ENCODE peak calls at places on chromosomes 16 and 17, in four cellular contexts. W is HCT116, T is SK-N-SH, V is HepG2. G is an unnamed sample.

GRCh38 chr16:67399218-67399733 is 6.0 kb upstream of the TPPP3 start:
- DNase-seq in W (no peak), T (peak; percentile 60), V (no peak), G (no peak)

GRCh38 chr17:77489898-77490265 is 349.1 kb downstream of the SEC14L1 start:
- DNase-seq in W (no peak), T (no peak), V (no peak), G (no peak)

GRCh38 chr16:57764341-57765159 is 29.0 kb downstream of the KATNB1 start:
- DNase-seq in W (peak; percentile 90), T (peak; percentile 93), V (peak; percentile 46), G (peak; percentile 57)

GRCh38 chr16:53073053-53073452 is 18.3 kb downstream of the CHD9 start:
- DNase-seq in W (no peak), T (no peak), V (no peak), G (no peak)

GRCh38 chr17:80414508-80414802 is 512 bp upstream of the ENDOV start:
- DNase-seq in W (no peak), T (no peak), V (peak; percentile 20), G (no peak)

GRCh38 chr16:14562691-14563491 is 67.2 kb downstream of the PARN start:
- DNase-seq in W (no peak), T (no peak), V (peak; percentile 99), G (no peak)

GRCh38 chr16:86661715-86662114 is 83.4 kb downstream of the FOXL1 start:
- DNase-seq in W (no peak), T (no peak), V (no peak), G (no peak)

GRCh38 chr17:67475161-67475887 is 98.2 kb downstream of the PITPNC1 start:
- DNase-seq in W (peak; percentile 75), T (peak; percentile 84), V (peak; percentile 50), G (peak; percentile 20)

GRCh38 chr16:11681977-11682654 is 13.9 kb downstream of the SNN start:
- DNase-seq in W (no peak), T (no peak), V (no peak), G (no peak)

GRCh38 chr17:35094902-35095301 is 24.8 kb downstream of the RAD51D start:
- DNase-seq in W (peak; percentile 89), T (no peak), V (peak; percentile 14), G (no peak)

GRCh38 chr17:76191891-76192290 is 48.4 kb downstream of the RNF157 start:
- DNase-seq in W (no peak), T (no peak), V (no peak), G (no peak)

GRCh38 chr16:84179612-84180320 is 7.1 kb downstream of the TAF1C start:
- DNase-seq in W (no peak), T (no peak), V (no peak), G (no peak)

GRCh38 chr17:76957600-76958464 is 89.6 kb downstream of the MGAT5B start:
- DNase-seq in W (no peak), T (no peak), V (no peak), G (no peak)

GRCh38 chr16:69049146-69049545 is 56.3 kb upstream of the HAS3 start:
- DNase-seq in W (no peak), T (no peak), V (no peak), G (no peak)

GRCh38 chr17:42387221-42387657 is 1.0 kb downstream of the STAT3 start:
- DNase-seq in W (no peak), T (peak; percentile 41), V (peak; percentile 90), G (no peak)

GRCh38 chr17:82440991-82441627 is 9.4 kb downstream of the CYBC1 start:
- DNase-seq in W (no peak), T (no peak), V (no peak), G (no peak)

GRCh38 chr16:2591476-2592240 is 53.8 kb downstream of the PDPK1 start:
- DNase-seq in W (no peak), T (no peak), V (no peak), G (no peak)

GRCh38 chr16:78894872-78895271 is 705.7 kb downstream of the MAF start:
- DNase-seq in W (no peak), T (no peak), V (no peak), G (no peak)

GRCh38 chr16:23999663-24000062 is 163.9 kb downstream of the PRKCB start:
- DNase-seq in W (no peak), T (no peak), V (no peak), G (no peak)

GRCh38 chr17:35460354-35460851 is 11.8 kb upstream of the SLFN13 start:
- DNase-seq in W (peak; percentile 15), T (peak; percentile 9), V (no peak), G (no peak)

GRCh38 chr17:441155-441950 is 88.7 kb upstream of the RPH3AL start:
- DNase-seq in W (no peak), T (no peak), V (no peak), G (no peak)

GRCh38 chr17:436571-436970 is 84.0 kb upstream of the RPH3AL start:
- DNase-seq in W (no peak), T (no peak), V (no peak), G (no peak)

GRCh38 chr17:443109-443508 is 90.5 kb upstream of the RPH3AL start:
- DNase-seq in W (no peak), T (no peak), V (no peak), G (no peak)

GRCh38 chr17:438191-438590 is 85.6 kb upstream of the RPH3AL start:
- DNase-seq in W (no peak), T (no peak), V (no peak), G (no peak)

GRCh38 chr17:437545-437944 is 84.9 kb upstream of the RPH3AL start:
- DNase-seq in W (no peak), T (no peak), V (no peak), G (no peak)
- TF ChIP-seq YY1 in W (no peak), T (no peak), V (no peak), G (no peak)

DNA sequence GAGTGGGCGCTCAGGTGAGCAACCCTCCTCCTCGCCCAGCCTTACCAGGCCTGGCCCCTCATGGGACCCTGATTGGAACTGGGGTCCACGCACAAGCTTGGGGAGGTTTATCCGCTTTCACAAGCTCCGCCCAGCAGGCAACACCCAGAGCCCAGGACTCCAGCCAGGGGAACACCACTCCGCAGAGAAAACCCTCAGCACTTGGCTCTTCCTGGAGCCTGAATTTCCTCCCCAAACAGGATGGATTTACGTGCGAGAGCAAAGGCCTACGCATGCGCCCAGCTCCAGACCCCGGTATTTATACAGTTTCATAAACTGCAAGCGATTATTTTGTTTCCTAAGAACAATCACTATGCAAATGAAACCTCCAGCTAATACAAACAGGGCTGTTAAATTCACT is 22.9 kb downstream of the ZNF423 start:
- DNase-seq in W (no peak), T (no peak), V (no peak), G (no peak)
- H3K9ac ChIP-seq in W (no peak overlapping the region), T (no peak overlapping the region), V (no peak overlapping the region), G (peak overlapping the region; percentile 24)

GRCh38 chr17:49528966-49529365 is 33.9 kb downstream of the NGFR start:
- DNase-seq in W (no peak), T (peak; percentile 23), V (no peak), G (no peak)
- H3K27me3 ChIP-seq in W (peaks cover 6% of the 10 kb centered on the region), T (peaks cover 16% of the 10 kb centered on the region), V (peaks cover 53% of the 10 kb centered on the region), G (no peaks in the 10 kb centered on the region)

GRCh38 chr16:49592507-49593422 is 219.2 kb downstream of the C16orf78 start:
- DNase-seq in W (peak; percentile 12), T (peak; percentile 79), V (peak; percentile 28), G (peak; percentile 57)
- TF ChIP-seq YY1 in W (no peak), T (no peak), V (no peak), G (no peak)

DNA sequence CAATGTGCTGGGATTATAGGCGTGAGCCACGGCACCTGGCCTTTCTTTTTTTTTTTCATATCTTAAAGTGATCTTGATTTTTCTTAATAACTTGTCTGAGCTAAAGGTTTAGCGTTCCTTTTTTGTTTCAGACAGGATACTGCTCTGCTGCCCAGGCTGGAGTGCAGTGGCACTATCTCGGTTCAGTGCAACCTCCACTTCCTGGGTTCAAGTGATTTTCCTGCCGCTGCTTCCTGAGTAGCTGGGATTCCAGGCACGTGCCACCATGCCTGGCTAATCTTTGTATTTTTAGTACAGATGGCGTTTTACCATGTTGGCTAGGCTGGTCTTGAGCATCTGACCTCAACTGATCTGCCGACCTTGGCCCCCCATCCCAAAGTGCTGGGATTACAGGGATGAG is 4.0 kb downstream of the RUSF1 start:
- DNase-seq in W (no peak), T (no peak), V (no peak), G (no peak)
- H3K9ac ChIP-seq in W (no peak overlapping the region), T (no peak overlapping the region), V (no peak overlapping the region), G (no peak overlapping the region)

GRCh38 chr17:15268003-15268402 is 2.9 kb upstream of the PMP22 start:
- DNase-seq in W (no peak), T (no peak), V (no peak), G (no peak)

GRCh38 chr17:15268465-15268864 is 3.3 kb upstream of the PMP22 start:
- DNase-seq in W (no peak), T (no peak), V (no peak), G (no peak)

GRCh38 chr17:15265131-15265530 is at the start of gene PMP22:
- DNase-seq in W (no peak), T (no peak), V (no peak), G (no peak)

GRCh38 chr17:15264542-15264941 is 584 bp downstream of the PMP22 start:
- DNase-seq in W (no peak), T (no peak), V (no peak), G (no peak)

DNA sequence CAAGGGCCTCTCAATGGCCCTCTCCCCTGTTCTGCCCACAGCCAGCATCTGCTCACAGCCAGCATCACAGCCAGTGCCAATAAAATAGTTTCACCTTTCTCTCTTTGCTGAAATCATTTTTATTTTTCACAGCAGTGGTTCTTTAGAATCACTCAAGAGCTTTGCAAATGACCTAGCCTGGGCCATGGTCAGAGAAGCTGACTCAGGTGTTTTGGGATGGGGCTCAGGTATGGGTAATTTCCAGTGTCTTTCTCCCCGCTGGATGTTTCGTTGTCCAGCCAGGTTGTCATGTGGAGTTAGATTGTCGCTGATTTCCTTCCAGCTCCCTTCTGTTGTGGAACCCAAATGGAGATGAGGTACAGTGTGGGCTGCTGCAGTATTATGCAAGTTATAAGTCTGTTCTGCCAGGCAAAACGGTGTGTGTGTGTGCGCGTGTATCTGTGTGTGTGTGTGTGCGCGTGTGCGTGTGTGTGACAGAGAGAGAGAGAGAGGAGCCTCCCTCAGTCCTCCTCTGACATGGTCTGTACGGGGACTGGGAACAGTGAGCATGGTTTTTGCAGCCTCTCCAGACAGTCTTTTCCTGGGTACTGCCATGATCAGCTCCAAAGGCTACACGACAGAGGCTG is 1.3 kb upstream of the PMP22 start:
- DNase-seq in W (no peak), T (no peak), V (no peak), G (no peak)
- H3K27me3 ChIP-seq in W (no peaks in the 10 kb centered on the region), T (no peaks in the 10 kb centered on the region), V (peaks cover 61% of the 10 kb centered on the region), G (peaks cover 32% of the 10 kb centered on the region)

GRCh38 chr17:4796550-4796915 is 569 bp downstream of the PSMB6 start:
- DNase-seq in W (no peak), T (peak; percentile 75), V (peak; percentile 33), G (no peak)
- TF ChIP-seq YY1 in W (peak; percentile 7), T (no peak), V (peak; percentile 37), G (no peak)